ENCODE peak calls at places on chromosomes 16 and 17, in six cellular contexts. J is CD8-positive, alpha-beta T cell; D is neural progenitor cell; W is AG09319; U is PC-3; O is omental fat pad. L is an unnamed sample.

GRCh38 chr17:63173903-63174302 is 207.9 kb downstream of the TANC2 start:
- DNase-seq in J (no peak), D (no peak), W (no peak), U (peak), O (no peak), L (no peak)

GRCh38 chr17:44417553-44417952 is 28.1 kb upstream of the ITGA2B start:
- DNase-seq in J (no peak), D (no peak), W (peak), U (peak), O (no peak), L (peak)

GRCh38 chr17:81241648-81242420 is 2.7 kb downstream of the NDUFAF8 start:
- DNase-seq in J (peak), D (peak), W (no peak), U (peak), O (peak), L (peak)

GRCh38 chr17:50123649-50124349 is 6.2 kb downstream of the SAMD14 start:
- DNase-seq in J (no peak), D (peak), W (no peak), U (no peak), O (no peak), L (no peak)

GRCh38 chr16:88651276-88651988 is 579 bp upstream of the CYBA start:
- DNase-seq in J (peak), D (peak), W (no peak), U (no peak), O (no peak), L (peak)

GRCh38 chr17:35214192-35214591 is 20.0 kb upstream of the SLC35G3 start:
- DNase-seq in J (no peak), D (no peak), W (no peak), U (no peak), O (no peak), L (no peak)

GRCh38 chr16:2709588-2709984 is 10.4 kb downstream of the PRSS27 start:
- DNase-seq in J (no peak), D (no peak), W (no peak), U (no peak), O (no peak), L (no peak)

GRCh38 chr16:10171225-10171624 is 11.0 kb downstream of the GRIN2A start:
- DNase-seq in J (no peak), D (no peak), W (no peak), U (peak), O (no peak), L (no peak)

GRCh38 chr17:45314761-45315549 is 1.9 kb downstream of the MAP3K14 start:
- DNase-seq in J (no peak), D (no peak), W (no peak), U (peak), O (no peak), L (peak)

GRCh38 chr16:6132121-6132520 is 1034.5 kb upstream of the EEF2KMT start:
- DNase-seq in J (no peak), D (no peak), W (no peak), U (no peak), O (no peak), L (no peak)

GRCh38 chr16:17744903-17745581 is 274.3 kb upstream of the XYLT1 start:
- DNase-seq in J (no peak), D (peak), W (no peak), U (no peak), O (no peak), L (no peak)

GRCh38 chr16:49431040-49431439 is 57.4 kb downstream of the C16orf78 start:
- DNase-seq in J (no peak), D (no peak), W (no peak), U (no peak), O (no peak), L (no peak)

GRCh38 chr16:49434733-49435132 is 61.1 kb downstream of the C16orf78 start:
- DNase-seq in J (no peak), D (no peak), W (no peak), U (no peak), O (no peak), L (no peak)

GRCh38 chr16:49428808-49429207 is 55.2 kb downstream of the C16orf78 start:
- DNase-seq in J (no peak), D (no peak), W (no peak), U (no peak), O (no peak), L (no peak)

GRCh38 chr16:49427771-49428170 is 54.2 kb downstream of the C16orf78 start:
- DNase-seq in J (no peak), D (no peak), W (no peak), U (no peak), O (no peak), L (no peak)

DNA sequence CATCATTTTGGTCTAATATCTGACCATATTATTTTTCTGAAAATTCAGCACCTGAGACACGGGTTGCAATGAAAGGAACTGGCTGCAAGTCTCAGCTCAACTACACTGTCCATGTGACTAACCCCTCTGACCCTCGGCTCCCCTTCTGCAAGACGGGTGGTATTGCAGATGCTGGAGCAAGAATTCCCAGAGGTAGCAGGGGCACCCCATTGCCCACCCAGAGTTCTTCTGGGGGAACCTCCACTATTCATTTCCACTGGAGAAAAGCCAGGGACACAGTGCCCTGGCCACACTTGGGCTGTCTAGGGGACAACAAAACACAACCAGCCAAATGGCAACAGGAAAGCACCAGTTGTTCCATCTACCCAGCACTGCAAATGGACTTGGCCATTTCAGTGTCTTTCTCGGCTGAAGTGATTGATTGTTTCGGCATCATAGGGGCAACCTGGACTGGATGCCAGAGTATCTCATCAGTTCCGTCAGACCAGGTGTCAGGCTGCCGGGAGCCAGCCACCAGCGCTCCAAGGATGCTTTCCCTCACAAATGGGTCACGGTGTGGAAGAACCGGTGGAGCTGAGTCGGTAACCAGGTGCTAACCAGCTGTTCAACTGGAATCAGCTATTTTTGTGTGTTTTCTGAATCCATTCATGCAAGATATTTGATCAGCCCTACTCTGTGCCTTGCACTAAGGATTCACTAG is 58.1 kb downstream of the C16orf78 start:
- DNase-seq in J (no peak), D (no peak), W (no peak), U (no peak), O (no peak), L (no peak)
- TF ChIP-seq CTCF in J (no peak), D (no peak), W (no peak), U (no peak), O (no peak), L (no peak)

GRCh38 chr16:24820522-24820921 is 25.2 kb upstream of the SLC5A11 start:
- DNase-seq in J (no peak), D (no peak), W (no peak), U (no peak), O (no peak), L (no peak)

GRCh38 chr16:24822542-24822941 is 23.2 kb upstream of the SLC5A11 start:
- DNase-seq in J (no peak), D (no peak), W (no peak), U (no peak), O (no peak), L (no peak)

GRCh38 chr16:24825696-24826095 is 20.1 kb upstream of the SLC5A11 start:
- DNase-seq in J (no peak), D (no peak), W (no peak), U (no peak), O (no peak), L (no peak)

GRCh38 chr16:24821129-24821528 is 24.6 kb upstream of the SLC5A11 start:
- DNase-seq in J (no peak), D (no peak), W (no peak), U (no peak), O (no peak), L (no peak)

DNA sequence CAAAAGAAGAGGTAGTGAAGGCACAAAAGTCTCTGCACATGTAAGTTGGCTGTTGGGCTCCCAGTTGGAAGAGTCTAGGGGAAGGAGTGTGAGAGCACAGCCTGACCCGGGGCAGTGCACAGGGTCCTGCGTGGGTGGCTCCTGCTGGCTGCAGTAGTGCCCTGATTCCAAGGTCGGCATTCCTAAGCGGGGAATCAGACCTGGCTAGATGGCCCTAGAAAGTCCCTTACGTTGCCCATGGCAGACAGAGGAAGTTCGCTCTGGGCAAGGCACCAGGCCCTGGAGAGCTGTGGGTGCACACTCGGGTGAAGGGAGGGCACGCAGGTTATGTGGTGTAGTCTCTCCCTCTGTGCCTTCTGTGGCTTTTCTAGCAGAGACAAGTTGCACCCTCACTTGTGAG is 22.8 kb upstream of the SLC5A11 start:
- DNase-seq in J (no peak), D (no peak), W (no peak), U (no peak), O (no peak), L (no peak)
- TF ChIP-seq CTCF in J (no peak), D (no peak), W (no peak), U (no peak), O (no peak), L (no peak)

GRCh38 chr17:2842464-2842863 is 46.2 kb downstream of the RAP1GAP2 start:
- DNase-seq in J (no peak), D (no peak), W (no peak), U (no peak), O (no peak), L (no peak)

GRCh38 chr17:2841606-2842005 is 45.4 kb downstream of the RAP1GAP2 start:
- DNase-seq in J (no peak), D (no peak), W (no peak), U (no peak), O (no peak), L (no peak)

GRCh38 chr17:2847601-2848255 is 51.5 kb downstream of the RAP1GAP2 start:
- DNase-seq in J (no peak), D (no peak), W (no peak), U (no peak), O (no peak), L (no peak)

GRCh38 chr17:2849327-2849670 is 53.1 kb downstream of the RAP1GAP2 start:
- DNase-seq in J (no peak), D (peak), W (no peak), U (no peak), O (no peak), L (no peak)

DNA sequence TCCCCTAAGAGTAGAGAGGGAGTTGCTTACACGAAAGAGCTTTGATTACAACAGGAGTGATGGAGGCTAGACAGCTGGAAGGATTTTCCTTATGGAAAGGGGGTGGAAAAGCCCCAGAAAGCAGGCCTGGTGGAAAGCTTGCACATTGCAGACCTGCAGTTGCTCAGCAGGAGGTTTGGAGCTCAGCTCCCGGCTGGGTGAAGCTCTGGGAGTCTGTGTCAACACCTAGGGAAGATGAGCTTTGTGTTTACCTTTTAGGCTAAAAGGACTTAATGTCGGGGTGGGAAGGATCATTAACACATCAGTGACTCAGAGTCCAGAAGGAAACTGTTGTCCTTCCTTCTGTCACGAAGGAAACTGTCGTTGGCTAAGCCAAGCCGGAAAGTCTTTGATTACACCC is 48.1 kb downstream of the RAP1GAP2 start:
- DNase-seq in J (no peak), D (peak), W (no peak), U (peak), O (no peak), L (no peak)
- TF ChIP-seq CTCF in J (no peak), D (peak), W (no peak), U (no peak), O (no peak), L (no peak)

DNA sequence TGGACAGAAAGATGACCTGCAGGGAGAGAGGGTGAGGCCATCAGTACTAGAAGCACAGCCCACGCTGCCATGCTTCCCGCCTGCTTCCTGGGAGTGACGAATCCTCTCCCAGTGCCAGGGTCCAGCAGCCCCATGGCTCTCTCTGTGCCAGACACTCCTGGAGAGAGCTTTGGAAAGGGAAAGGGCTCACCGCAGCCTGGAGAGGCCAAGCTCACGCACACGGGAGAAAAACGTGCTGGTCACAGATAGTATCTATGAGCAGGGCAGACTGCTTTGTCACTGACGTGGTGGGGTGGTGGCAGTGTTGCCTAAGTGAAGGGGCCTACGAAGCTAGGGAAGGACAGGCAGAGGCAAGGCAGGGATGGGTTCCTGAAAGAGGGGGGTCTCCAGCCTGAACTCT is 5.4 kb downstream of the WBP2 start:
- DNase-seq in J (no peak), D (no peak), W (no peak), U (no peak), O (no peak), L (no peak)
- TF ChIP-seq CTCF in J (no peak), D (no peak), W (no peak), U (no peak), O (no peak), L (no peak)

DNA sequence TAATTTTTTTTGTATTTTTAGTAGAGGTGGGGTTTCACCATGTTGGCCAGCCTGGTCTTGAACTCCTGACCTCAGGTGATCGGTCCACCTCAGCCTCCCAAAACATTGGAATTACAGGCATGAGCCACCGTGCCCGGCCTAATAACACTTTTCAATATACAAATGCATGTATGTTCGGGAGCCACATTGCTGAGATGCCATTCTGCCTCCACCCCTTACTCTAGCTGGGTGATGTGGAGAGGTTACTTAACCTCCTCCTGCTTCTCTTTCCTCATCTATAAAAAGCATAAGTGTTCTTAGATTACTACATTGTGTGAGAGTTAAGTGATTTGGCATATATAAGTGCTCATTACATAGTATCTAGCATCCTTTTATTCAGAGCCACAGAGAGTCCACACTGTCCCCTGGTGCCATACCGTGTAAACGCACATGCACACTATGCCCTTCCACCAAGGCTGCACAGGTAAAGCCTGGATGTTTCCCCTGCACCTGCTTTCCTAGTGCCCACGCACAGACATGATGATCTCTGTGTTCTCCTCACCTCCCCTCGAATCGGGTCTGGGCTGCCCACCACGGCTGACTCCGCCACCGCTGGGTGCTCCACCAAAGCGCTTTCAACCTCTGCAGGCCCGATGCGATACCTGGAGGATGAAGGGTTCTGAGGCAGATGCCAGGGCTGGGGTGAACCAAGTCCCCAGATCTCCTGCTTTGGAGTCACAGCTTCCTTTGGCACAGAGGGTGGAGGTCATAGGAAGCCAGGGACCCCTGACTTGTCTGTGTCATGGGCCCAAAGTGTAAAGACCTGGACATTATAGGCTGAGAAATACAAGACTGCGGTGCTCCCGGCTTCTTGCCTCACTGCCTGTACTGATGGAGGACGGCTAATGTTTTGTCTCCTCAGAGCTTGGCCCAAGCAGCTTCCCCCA is 49.0 kb upstream of the ACSM2B start:
- DNase-seq in J (no peak), D (no peak), W (no peak), U (no peak), O (no peak), L (no peak)
- TF ChIP-seq CTCF in J (no peak), D (no peak), W (no peak), U (no peak), O (no peak), L (no peak)

DNA sequence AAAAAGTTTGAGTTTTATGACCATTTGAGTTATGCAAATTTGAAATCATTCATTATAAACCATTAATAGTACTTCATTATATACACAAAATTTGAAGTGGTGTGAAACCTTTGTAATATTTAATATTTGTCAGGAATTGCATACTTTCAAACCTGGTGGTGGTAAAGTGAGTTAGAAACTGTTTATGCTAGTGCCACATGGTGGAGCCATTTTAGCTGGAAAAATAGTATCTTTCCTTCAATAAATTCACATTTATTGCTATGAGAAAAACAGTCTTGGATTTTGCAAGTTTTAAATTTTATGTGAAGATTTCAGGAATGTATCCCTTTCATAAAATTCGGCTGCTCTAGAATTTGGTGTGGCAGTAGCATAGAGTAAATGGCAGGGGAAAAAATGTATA is 7.3 kb upstream of the BLMH start:
- DNase-seq in J (no peak), D (no peak), W (no peak), U (peak), O (no peak), L (no peak)
- TF ChIP-seq CTCF in J (no peak), D (peak), W (peak), U (peak), O (no peak), L (no peak)

GRCh38 chr16:24088011-24088410 is 168.1 kb upstream of the CACNG3 start:
- DNase-seq in J (no peak), D (no peak), W (no peak), U (no peak), O (no peak), L (no peak)

GRCh38 chr16:24088767-24089166 is 167.4 kb upstream of the CACNG3 start:
- DNase-seq in J (no peak), D (no peak), W (no peak), U (no peak), O (no peak), L (no peak)

GRCh38 chr16:24091125-24091524 is 165.0 kb upstream of the CACNG3 start:
- DNase-seq in J (no peak), D (no peak), W (no peak), U (no peak), O (no peak), L (no peak)

DNA sequence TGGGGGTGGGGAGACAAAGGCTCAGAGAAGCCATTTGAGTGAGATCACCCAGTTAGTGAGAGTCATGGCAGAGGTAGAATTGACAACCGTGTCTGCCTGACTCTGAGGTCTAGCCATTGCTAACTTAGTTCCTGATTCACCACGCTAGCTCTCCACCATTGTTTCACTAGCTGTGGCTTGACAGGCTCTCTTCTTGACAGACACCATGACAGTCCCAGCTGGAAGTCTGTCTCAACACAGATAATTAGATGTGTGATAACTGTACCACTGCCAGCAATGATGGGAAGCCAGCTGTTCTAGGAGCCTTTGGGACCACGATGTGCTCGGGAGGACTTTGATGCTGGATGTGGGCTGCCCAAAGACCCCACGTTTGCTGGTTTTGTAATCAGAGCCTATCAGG is 170.5 kb upstream of the CACNG3 start:
- DNase-seq in J (no peak), D (no peak), W (no peak), U (no peak), O (no peak), L (no peak)
- TF ChIP-seq CTCF in J (no peak), D (no peak), W (no peak), U (no peak), O (no peak), L (no peak)

DNA sequence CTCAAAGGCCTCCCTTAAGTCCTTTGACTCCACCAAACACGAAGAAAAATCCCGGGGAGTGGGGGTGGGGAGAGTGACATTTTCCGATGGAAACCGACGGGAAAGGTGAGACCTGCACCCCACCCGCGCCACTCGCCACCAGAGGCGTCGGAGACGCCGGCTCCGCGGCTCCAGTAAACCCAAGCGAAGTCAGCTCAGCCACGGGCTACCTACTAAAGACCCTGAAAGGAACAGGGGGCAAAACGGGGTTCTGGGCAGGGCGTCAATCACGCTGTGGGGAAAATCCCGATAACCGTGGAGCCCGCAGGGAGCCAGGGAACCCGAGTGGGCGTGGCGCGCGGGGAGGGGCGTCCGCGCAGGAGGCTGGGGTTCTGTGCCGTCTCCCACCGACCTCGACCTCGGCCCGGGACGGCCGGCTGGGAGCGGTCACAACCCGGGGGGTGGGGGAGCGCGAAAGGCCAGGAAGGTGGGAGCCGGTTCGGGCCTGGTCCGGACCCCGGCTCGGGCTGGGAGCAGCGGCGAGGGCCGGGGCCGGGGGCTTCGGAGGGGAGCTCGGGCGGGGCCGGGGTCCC is 565 bp downstream of the WDR45B start:
- DNase-seq in J (no peak), D (peak), W (no peak), U (peak), O (no peak), L (peak)
- TF ChIP-seq CTCF in J (peak), D (peak), W (peak), U (no peak), O (no peak), L (no peak)

L was measured in GM13977.